ENCODE peak calls at places on chromosomes 7 and 10, in eight cellular contexts. One of them, this sample, is unnamed. For H3K9me2, the result is how much of the 10 kb centered on the place peaks cover.

GRCh38 chr7:108178393-108178792 is 48.2 kb upstream of the LAMB4 start:
- DNase-seq in hepatocyte: no peak
- DNase-seq in SK-N-SH: no peak
- DNase-seq in GM23338: no peak
- DNase-seq in HCT116: no peak
- DNase-seq in PC-3: no peak
- DNase-seq in GM23248: no peak
- DNase-seq in MM.1S: no peak
- DNase-seq in this sample: no peak

GRCh38 chr10:90742189-90742588 is 115.7 kb downstream of the HTR7 start:
- DNase-seq in hepatocyte: no peak
- DNase-seq in SK-N-SH: no peak
- DNase-seq in GM23338: no peak
- DNase-seq in HCT116: peak
- DNase-seq in PC-3: peak
- DNase-seq in GM23248: peak
- DNase-seq in MM.1S: no peak
- DNase-seq in this sample: no peak

GRCh38 chr10:35792301-35792700 is 150.2 kb upstream of the FZD8 start:
- DNase-seq in hepatocyte: no peak
- DNase-seq in SK-N-SH: no peak
- DNase-seq in GM23338: no peak
- DNase-seq in HCT116: no peak
- DNase-seq in PC-3: no peak
- DNase-seq in GM23248: no peak
- DNase-seq in MM.1S: no peak
- DNase-seq in this sample: no peak

GRCh38 chr10:132518572-132519381 is 18.8 kb upstream of the INPP5A start:
- DNase-seq in hepatocyte: peak
- DNase-seq in SK-N-SH: no peak
- DNase-seq in GM23338: peak
- DNase-seq in HCT116: peak
- DNase-seq in PC-3: peak
- DNase-seq in GM23248: no peak
- DNase-seq in MM.1S: no peak
- DNase-seq in this sample: no peak

GRCh38 chr10:617471-617870 is 72.0 kb downstream of the DIP2C start:
- DNase-seq in hepatocyte: no peak
- DNase-seq in SK-N-SH: no peak
- DNase-seq in GM23338: no peak
- DNase-seq in HCT116: no peak
- DNase-seq in PC-3: no peak
- DNase-seq in GM23248: no peak
- DNase-seq in MM.1S: no peak
- DNase-seq in this sample: no peak

GRCh38 chr10:122671355-122671754 is 28.3 kb downstream of the C10orf120 start:
- DNase-seq in hepatocyte: no peak
- DNase-seq in SK-N-SH: no peak
- DNase-seq in GM23338: no peak
- DNase-seq in HCT116: no peak
- DNase-seq in PC-3: no peak
- DNase-seq in GM23248: no peak
- DNase-seq in MM.1S: no peak
- DNase-seq in this sample: no peak

GRCh38 chr7:90958669-90959068 is 305.6 kb upstream of the FZD1 start:
- DNase-seq in hepatocyte: no peak
- DNase-seq in SK-N-SH: no peak
- DNase-seq in GM23338: no peak
- DNase-seq in HCT116: no peak
- DNase-seq in PC-3: no peak
- DNase-seq in GM23248: peak
- DNase-seq in MM.1S: no peak
- DNase-seq in this sample: no peak

GRCh38 chr7:24075426-24075810 is 208.6 kb upstream of the NPY start:
- DNase-seq in hepatocyte: no peak
- DNase-seq in SK-N-SH: no peak
- DNase-seq in GM23338: no peak
- DNase-seq in HCT116: no peak
- DNase-seq in PC-3: peak
- DNase-seq in GM23248: no peak
- DNase-seq in MM.1S: no peak
- DNase-seq in this sample: no peak

GRCh38 chr7:45157653-45158401 is at the start of gene RAMP3:
- DNase-seq in hepatocyte: no peak
- DNase-seq in SK-N-SH: peak
- DNase-seq in GM23338: peak
- DNase-seq in HCT116: no peak
- DNase-seq in PC-3: no peak
- DNase-seq in GM23248: peak
- DNase-seq in MM.1S: no peak
- DNase-seq in this sample: no peak

GRCh38 chr10:125472037-125472607 is 210.8 kb downstream of the TEX36 start:
- DNase-seq in hepatocyte: peak
- DNase-seq in SK-N-SH: no peak
- DNase-seq in GM23338: no peak
- DNase-seq in HCT116: no peak
- DNase-seq in PC-3: no peak
- DNase-seq in GM23248: no peak
- DNase-seq in MM.1S: no peak
- DNase-seq in this sample: no peak

GRCh38 chr10:133201948-133202725 is 27.9 kb upstream of the UTF1 start:
- DNase-seq in hepatocyte: no peak
- DNase-seq in SK-N-SH: no peak
- DNase-seq in GM23338: no peak
- DNase-seq in HCT116: no peak
- DNase-seq in PC-3: no peak
- DNase-seq in GM23248: no peak
- DNase-seq in MM.1S: no peak
- DNase-seq in this sample: no peak

GRCh38 chr7:69517985-69518731 is 80.1 kb upstream of the AUTS2 start:
- DNase-seq in hepatocyte: no peak
- DNase-seq in SK-N-SH: peak
- DNase-seq in GM23338: peak
- DNase-seq in HCT116: no peak
- DNase-seq in PC-3: no peak
- DNase-seq in GM23248: no peak
- DNase-seq in MM.1S: no peak
- DNase-seq in this sample: no peak

GRCh38 chr7:129958643-129959479 is 6.1 kb upstream of the UBE2H start:
- DNase-seq in hepatocyte: peak
- DNase-seq in SK-N-SH: peak
- DNase-seq in GM23338: no peak
- DNase-seq in HCT116: peak
- DNase-seq in PC-3: peak
- DNase-seq in GM23248: peak
- DNase-seq in MM.1S: no peak
- DNase-seq in this sample: no peak

GRCh38 chr10:91185239-91185875 is 35.1 kb upstream of the PCGF5 start:
- DNase-seq in hepatocyte: peak
- DNase-seq in SK-N-SH: no peak
- DNase-seq in GM23338: no peak
- DNase-seq in HCT116: peak
- DNase-seq in PC-3: peak
- DNase-seq in GM23248: peak
- DNase-seq in MM.1S: no peak
- DNase-seq in this sample: no peak

GRCh38 chr10:14200645-14201534 is 129.8 kb downstream of the FRMD4A start:
- DNase-seq in hepatocyte: no peak
- DNase-seq in SK-N-SH: peak
- DNase-seq in GM23338: peak
- DNase-seq in HCT116: no peak
- DNase-seq in PC-3: no peak
- DNase-seq in GM23248: no peak
- DNase-seq in MM.1S: no peak
- DNase-seq in this sample: no peak

GRCh38 chr7:141333459-141333858 is 217.8 kb upstream of the AGK start:
- DNase-seq in hepatocyte: peak
- DNase-seq in SK-N-SH: no peak
- DNase-seq in GM23338: peak
- DNase-seq in HCT116: no peak
- DNase-seq in PC-3: no peak
- DNase-seq in GM23248: peak
- DNase-seq in MM.1S: peak
- DNase-seq in this sample: no peak

GRCh38 chr10:19638873-19639233 is 177.4 kb upstream of the PLXDC2 start:
- DNase-seq in hepatocyte: no peak
- DNase-seq in SK-N-SH: no peak
- DNase-seq in GM23338: no peak
- DNase-seq in HCT116: no peak
- DNase-seq in PC-3: no peak
- DNase-seq in GM23248: no peak
- DNase-seq in MM.1S: no peak
- DNase-seq in this sample: no peak

GRCh38 chr7:85274452-85274851 is 87.6 kb upstream of the SEMA3D start:
- DNase-seq in hepatocyte: no peak
- DNase-seq in SK-N-SH: no peak
- DNase-seq in GM23338: peak
- DNase-seq in HCT116: no peak
- DNase-seq in PC-3: no peak
- DNase-seq in GM23248: no peak
- DNase-seq in MM.1S: no peak
- DNase-seq in this sample: no peak

GRCh38 chr10:80070068-80070467 is 8.4 kb upstream of the TMEM254 start:
- DNase-seq in hepatocyte: no peak
- DNase-seq in SK-N-SH: no peak
- DNase-seq in GM23338: no peak
- DNase-seq in HCT116: no peak
- DNase-seq in PC-3: no peak
- DNase-seq in GM23248: no peak
- DNase-seq in MM.1S: no peak
- DNase-seq in this sample: no peak

GRCh38 chr10:132248455-132249231 is 59.1 kb downstream of the STK32C start:
- DNase-seq in hepatocyte: peak
- DNase-seq in SK-N-SH: peak
- DNase-seq in GM23338: peak
- DNase-seq in HCT116: peak
- DNase-seq in PC-3: peak
- DNase-seq in GM23248: peak
- DNase-seq in MM.1S: no peak
- DNase-seq in this sample: peak

DNA sequence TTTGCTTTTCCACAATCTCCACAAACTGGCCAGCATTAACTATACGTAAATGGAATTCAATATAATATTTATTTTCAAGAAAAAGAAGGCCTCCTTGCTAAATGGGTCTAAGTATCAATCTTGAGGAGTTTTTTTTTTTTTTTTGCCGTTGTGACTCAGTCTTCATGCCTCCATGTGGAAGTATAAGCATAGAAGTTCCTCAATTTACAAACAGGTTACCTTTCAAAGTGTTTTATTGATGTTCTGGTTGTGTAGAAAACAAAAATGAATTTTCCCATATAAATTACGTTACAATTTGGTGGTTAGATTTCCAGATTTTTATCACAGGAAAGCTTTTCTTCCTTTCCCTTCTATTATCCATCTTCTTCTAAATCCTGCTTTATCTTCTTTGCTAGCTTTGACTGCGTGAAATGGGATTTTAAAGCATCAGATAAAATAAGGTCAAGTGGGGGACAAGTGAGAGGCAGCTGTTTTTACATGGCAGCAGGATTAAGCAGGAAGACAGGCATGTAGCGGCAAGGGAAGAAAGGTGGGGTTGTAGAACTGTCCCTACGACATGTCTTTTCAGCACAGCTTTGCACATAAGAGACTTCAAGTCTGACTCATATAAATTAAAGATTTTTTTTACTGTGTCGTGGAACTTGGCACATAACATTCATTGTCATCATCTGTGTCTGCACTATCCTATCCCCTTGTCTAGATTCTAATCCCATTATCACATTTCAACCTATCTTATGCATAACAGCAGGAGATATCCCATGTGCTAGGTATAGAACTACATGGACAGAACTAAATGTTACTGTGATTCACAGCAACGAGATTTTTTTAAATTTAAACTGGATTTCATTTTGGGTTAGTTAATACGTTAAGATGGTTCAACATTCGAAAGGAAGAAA is 135.3 kb upstream of the FAM3C start:
- DNase-seq in hepatocyte: no peak
- DNase-seq in SK-N-SH: no peak
- DNase-seq in GM23338: no peak
- DNase-seq in HCT116: no peak
- DNase-seq in PC-3: peak
- DNase-seq in GM23248: peak
- DNase-seq in MM.1S: no peak
- DNase-seq in this sample: no peak
- TF ChIP-seq EZH2phosphoT487 in hepatocyte: no peak
- TF ChIP-seq EZH2phosphoT487 in SK-N-SH: no peak
- TF ChIP-seq EZH2phosphoT487 in GM23338: no peak
- TF ChIP-seq EZH2phosphoT487 in HCT116: no peak
- TF ChIP-seq EZH2phosphoT487 in PC-3: no peak
- TF ChIP-seq EZH2phosphoT487 in GM23248: no peak
- TF ChIP-seq EZH2phosphoT487 in MM.1S: no peak
- TF ChIP-seq EZH2phosphoT487 in this sample: no peak

GRCh38 chr7:12772768-12773167 is 85.3 kb downstream of the ARL4A start:
- DNase-seq in hepatocyte: no peak
- DNase-seq in SK-N-SH: no peak
- DNase-seq in GM23338: no peak
- DNase-seq in HCT116: no peak
- DNase-seq in PC-3: no peak
- DNase-seq in GM23248: no peak
- DNase-seq in MM.1S: no peak
- DNase-seq in this sample: no peak

GRCh38 chr7:12771378-12771877 is 84.0 kb downstream of the ARL4A start:
- DNase-seq in hepatocyte: no peak
- DNase-seq in SK-N-SH: no peak
- DNase-seq in GM23338: peak
- DNase-seq in HCT116: no peak
- DNase-seq in PC-3: no peak
- DNase-seq in GM23248: peak
- DNase-seq in MM.1S: no peak
- DNase-seq in this sample: no peak

GRCh38 chr7:12777257-12777656 is 89.8 kb downstream of the ARL4A start:
- DNase-seq in hepatocyte: no peak
- DNase-seq in SK-N-SH: no peak
- DNase-seq in GM23338: no peak
- DNase-seq in HCT116: no peak
- DNase-seq in PC-3: no peak
- DNase-seq in GM23248: no peak
- DNase-seq in MM.1S: no peak
- DNase-seq in this sample: no peak
- H3K9me2 ChIP-seq in hepatocyte: under half
- H3K9me2 ChIP-seq in SK-N-SH: under half
- H3K9me2 ChIP-seq in GM23338: under half
- H3K9me2 ChIP-seq in HCT116: under half
- H3K9me2 ChIP-seq in PC-3: under half
- H3K9me2 ChIP-seq in GM23248: under half
- H3K9me2 ChIP-seq in MM.1S: under half
- H3K9me2 ChIP-seq in this sample: under half

GRCh38 chr10:49408437-49409306 is 12.8 kb upstream of the DRGX start:
- DNase-seq in hepatocyte: no peak
- DNase-seq in SK-N-SH: no peak
- DNase-seq in GM23338: peak
- DNase-seq in HCT116: peak
- DNase-seq in PC-3: peak
- DNase-seq in GM23248: no peak
- DNase-seq in MM.1S: no peak
- DNase-seq in this sample: peak
- TF ChIP-seq EZH2phosphoT487 in hepatocyte: no peak
- TF ChIP-seq EZH2phosphoT487 in SK-N-SH: no peak
- TF ChIP-seq EZH2phosphoT487 in GM23338: no peak
- TF ChIP-seq EZH2phosphoT487 in HCT116: no peak
- TF ChIP-seq EZH2phosphoT487 in PC-3: no peak
- TF ChIP-seq EZH2phosphoT487 in GM23248: no peak
- TF ChIP-seq EZH2phosphoT487 in MM.1S: no peak
- TF ChIP-seq EZH2phosphoT487 in this sample: no peak

GRCh38 chr10:86371691-86372090 is 5.1 kb upstream of the GRID1 start:
- DNase-seq in hepatocyte: no peak
- DNase-seq in SK-N-SH: no peak
- DNase-seq in GM23338: peak
- DNase-seq in HCT116: no peak
- DNase-seq in PC-3: no peak
- DNase-seq in GM23248: no peak
- DNase-seq in MM.1S: no peak
- DNase-seq in this sample: no peak
- H3K9me2 ChIP-seq in hepatocyte: under half
- H3K9me2 ChIP-seq in SK-N-SH: under half
- H3K9me2 ChIP-seq in GM23338: under half
- H3K9me2 ChIP-seq in HCT116: under half
- H3K9me2 ChIP-seq in PC-3: under half
- H3K9me2 ChIP-seq in GM23248: under half
- H3K9me2 ChIP-seq in MM.1S: under half
- H3K9me2 ChIP-seq in this sample: under half

This sample was measured in OCI-LY7.